ENCODE peak calls at places on chromosomes 3 and 15, in seven cellular contexts. X is Peyer's patch; B is kidney; O is gastrocnemius medialis; I is CD4-positive, alpha-beta T cell; M is K562; W is fibroblast of pulmonary artery. F is an unnamed sample.

GRCh38 chr3:167729591-167729990 is 5.1 kb downstream of the PDCD10 start:
- DNase-seq in X (no peak), B (no peak), O (no peak), I (no peak), M (no peak), W (peak), F (no peak)

GRCh38 chr15:88344786-88345185 is 88.2 kb upstream of the NTRK3 start:
- DNase-seq in X (no peak), B (no peak), O (no peak), I (no peak), M (no peak), W (no peak), F (no peak)

GRCh38 chr3:43074482-43074881 is 31.4 kb downstream of the POMGNT2 start:
- DNase-seq in X (no peak), B (no peak), O (no peak), I (no peak), M (no peak), W (no peak), F (no peak)

GRCh38 chr15:67043939-67044771 is 21.2 kb upstream of the SMAD3 start:
- DNase-seq in X (no peak), B (no peak), O (peak), I (no peak), M (no peak), W (peak), F (no peak)

GRCh38 chr15:93428135-93428534 is 339.1 kb upstream of the RGMA start:
- DNase-seq in X (no peak), B (no peak), O (peak), I (no peak), M (no peak), W (no peak), F (no peak)

GRCh38 chr3:123244128-123244527 is 42.4 kb downstream of the SEC22A start:
- DNase-seq in X (peak), B (no peak), O (no peak), I (peak), M (peak), W (no peak), F (no peak)

GRCh38 chr3:98670020-98670419 is 76.6 kb upstream of the CPOX start:
- DNase-seq in X (no peak), B (no peak), O (no peak), I (no peak), M (no peak), W (no peak), F (no peak)

GRCh38 chr3:117019082-117019713 is 309.6 kb downstream of the TUSC7 start:
- DNase-seq in X (peak), B (no peak), O (peak), I (no peak), M (no peak), W (peak), F (peak)

GRCh38 chr15:38589502-38589901 is 24.9 kb upstream of the RASGRP1 start:
- DNase-seq in X (no peak), B (no peak), O (no peak), I (no peak), M (no peak), W (peak), F (no peak)

GRCh38 chr15:63446260-63446659 is 58.1 kb upstream of the USP3 start:
- DNase-seq in X (no peak), B (no peak), O (no peak), I (no peak), M (no peak), W (no peak), F (no peak)

GRCh38 chr3:47010050-47010712 is 30.7 kb downstream of the NBEAL2 start:
- DNase-seq in X (no peak), B (no peak), O (no peak), I (no peak), M (no peak), W (no peak), F (peak)

GRCh38 chr15:78389356-78389755 is 48.7 kb upstream of the IREB2 start:
- DNase-seq in X (no peak), B (no peak), O (no peak), I (no peak), M (no peak), W (no peak), F (no peak)

GRCh38 chr3:30511524-30512278 is 94.7 kb upstream of the TGFBR2 start:
- DNase-seq in X (no peak), B (peak), O (peak), I (no peak), M (no peak), W (peak), F (no peak)

GRCh38 chr3:150059729-150060128 is 89.0 kb upstream of the PFN2 start:
- DNase-seq in X (no peak), B (no peak), O (no peak), I (no peak), M (no peak), W (no peak), F (no peak)

DNA sequence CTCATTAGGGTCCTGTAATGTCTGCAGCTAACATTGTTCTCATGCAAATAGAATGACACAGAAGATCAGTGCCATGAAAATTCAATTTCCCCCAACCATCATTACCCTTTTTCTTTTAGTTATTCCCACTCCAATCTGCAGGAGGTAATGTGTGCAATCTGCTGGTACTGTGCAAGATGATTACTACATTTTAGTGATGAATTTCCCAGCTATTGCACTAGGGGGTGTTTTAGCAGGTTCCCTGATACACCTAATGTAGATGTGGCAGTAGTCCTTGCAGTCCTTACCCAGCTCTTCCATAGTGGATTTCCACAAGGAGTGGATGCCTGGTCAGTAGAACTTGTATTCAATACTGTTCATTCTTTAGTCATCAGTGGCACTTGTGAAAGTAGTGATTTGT is 119.3 kb downstream of the ROBO2 start:
- DNase-seq in X (no peak), B (no peak), O (no peak), I (no peak), M (no peak), W (no peak), F (no peak)
- TF ChIP-seq CTCF in X (no peak), B (no peak), O (no peak), I (no peak), M (peak), W (no peak), F (no peak)

DNA sequence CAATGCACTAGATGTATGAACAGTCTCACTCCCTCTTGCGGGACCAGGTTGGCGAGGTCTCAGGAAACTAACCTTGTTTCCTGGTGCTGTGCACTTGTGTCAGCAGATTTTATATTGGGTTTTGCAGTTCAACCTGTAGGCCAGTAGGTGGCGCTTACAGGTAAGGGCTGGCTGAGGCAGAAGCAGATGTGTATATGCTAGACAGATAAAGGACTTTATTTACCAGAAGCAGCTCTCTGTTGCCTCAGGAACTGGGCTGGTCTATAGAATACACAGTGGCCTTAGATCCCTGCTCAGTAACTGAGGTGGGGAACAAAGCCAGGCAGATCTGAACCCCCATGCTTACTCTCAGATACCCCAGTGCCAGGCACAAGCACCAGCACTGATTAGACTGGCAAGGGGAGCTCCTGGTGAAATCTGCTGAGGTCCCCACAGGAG is 296.8 kb downstream of the DOCK3 start:
- DNase-seq in X (no peak), B (no peak), O (no peak), I (peak), M (peak), W (peak), F (peak)
- TF ChIP-seq CTCF in X (peak), B (peak), O (peak), I (peak), M (peak), W (peak), F (peak)

DNA sequence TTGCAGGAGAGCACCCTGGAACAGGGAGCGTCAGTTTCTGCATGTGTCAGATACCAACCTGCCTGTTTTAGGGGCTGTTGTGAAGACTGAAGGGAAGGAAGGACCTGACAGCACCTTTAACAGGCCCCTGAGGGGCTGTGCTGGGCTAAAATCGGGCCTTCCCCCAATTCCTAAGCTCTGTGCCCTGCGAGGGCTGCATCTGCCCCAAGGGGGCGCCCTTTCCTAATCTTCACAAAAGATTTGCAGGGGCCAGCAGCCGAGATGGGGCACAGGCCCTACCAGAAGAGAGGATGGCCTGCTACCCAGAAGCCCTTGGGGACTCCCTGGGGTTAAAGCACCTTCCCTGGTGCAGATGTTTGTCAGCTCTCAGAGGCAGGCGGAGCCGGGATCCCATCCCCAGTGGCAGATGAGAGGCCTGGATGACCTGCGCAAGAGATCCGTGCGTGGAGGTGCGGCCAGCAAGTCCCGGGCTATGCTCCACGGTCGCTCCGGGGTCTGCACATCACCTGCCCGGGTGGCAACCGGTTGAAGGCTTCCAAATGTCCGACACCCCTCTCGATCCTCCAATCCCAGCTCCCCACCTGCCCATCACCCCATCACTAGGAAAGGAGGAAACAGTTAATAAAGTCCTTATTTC is 53.6 kb downstream of the RHCG start:
- DNase-seq in X (peak), B (no peak), O (no peak), I (no peak), M (peak), W (peak), F (peak)
- TF ChIP-seq CTCF in X (no peak), B (peak), O (no peak), I (no peak), M (peak), W (peak), F (peak)

GRCh38 chr3:172370434-172370833 is 77.8 kb downstream of the GHSR start:
- DNase-seq in X (no peak), B (no peak), O (no peak), I (no peak), M (no peak), W (no peak), F (no peak)
- TF ChIP-seq CTCF in X (no peak), B (no peak), O (no peak), I (no peak), M (no peak), W (no peak), F (no peak)

GRCh38 chr3:155495387-155495786 is 201.9 kb upstream of the STRIT1 start:
- DNase-seq in X (no peak), B (no peak), O (no peak), I (no peak), M (no peak), W (no peak), F (no peak)

GRCh38 chr3:155496206-155496605 is 202.7 kb upstream of the STRIT1 start:
- DNase-seq in X (no peak), B (no peak), O (no peak), I (no peak), M (no peak), W (no peak), F (no peak)

GRCh38 chr3:155494332-155494731 is 200.8 kb upstream of the STRIT1 start:
- DNase-seq in X (no peak), B (no peak), O (no peak), I (no peak), M (no peak), W (no peak), F (peak)

GRCh38 chr3:155492841-155493240 is 199.4 kb upstream of the STRIT1 start:
- DNase-seq in X (no peak), B (no peak), O (no peak), I (no peak), M (no peak), W (no peak), F (no peak)

DNA sequence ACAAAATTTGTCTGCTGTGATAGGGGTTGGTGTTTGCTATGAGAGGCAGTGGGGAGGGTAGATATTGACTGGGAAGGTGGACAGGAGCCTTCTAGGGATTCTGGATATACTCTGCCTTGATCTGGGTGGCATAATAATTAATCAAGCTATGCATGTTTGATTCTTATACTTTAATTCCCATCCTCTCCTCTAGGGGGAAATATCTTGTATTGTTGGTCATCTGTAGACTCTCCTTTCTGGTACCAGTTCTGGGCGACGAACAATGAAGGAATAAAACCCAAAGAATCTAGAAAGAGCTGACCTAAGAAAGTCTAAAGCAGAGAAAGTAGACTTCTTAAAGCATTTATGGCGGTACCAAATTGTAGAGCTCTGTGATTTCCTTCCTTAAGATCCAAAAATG is 198.2 kb upstream of the STRIT1 start:
- DNase-seq in X (no peak), B (no peak), O (no peak), I (no peak), M (no peak), W (no peak), F (no peak)
- TF ChIP-seq CTCF in X (no peak), B (no peak), O (no peak), I (no peak), M (no peak), W (no peak), F (no peak)

GRCh38 chr15:57948554-57949289 is 116.8 kb downstream of the ALDH1A2 start:
- DNase-seq in X (no peak), B (no peak), O (no peak), I (no peak), M (no peak), W (no peak), F (no peak)
- TF ChIP-seq CTCF in X (no peak), B (no peak), O (no peak), I (no peak), M (no peak), W (no peak), F (no peak)

GRCh38 chr3:42013652-42014442 is 51.9 kb upstream of the ULK4 start:
- DNase-seq in X (peak), B (peak), O (peak), I (peak), M (peak), W (no peak), F (peak)

GRCh38 chr3:42014443-42014945 is 52.6 kb upstream of the ULK4 start:
- DNase-seq in X (peak), B (no peak), O (no peak), I (no peak), M (no peak), W (peak), F (no peak)

GRCh38 chr3:42012378-42012934 is 50.6 kb upstream of the ULK4 start:
- DNase-seq in X (no peak), B (no peak), O (no peak), I (no peak), M (no peak), W (no peak), F (no peak)

GRCh38 chr3:42014949-42015533 is 53.1 kb upstream of the ULK4 start:
- DNase-seq in X (peak), B (peak), O (peak), I (no peak), M (no peak), W (peak), F (peak)

GRCh38 chr3:42012935-42013651 is 51.2 kb upstream of the ULK4 start:
- DNase-seq in X (peak), B (peak), O (peak), I (peak), M (no peak), W (peak), F (peak)
- TF ChIP-seq CTCF in X (no peak), B (no peak), O (no peak), I (no peak), M (no peak), W (no peak), F (no peak)

DNA sequence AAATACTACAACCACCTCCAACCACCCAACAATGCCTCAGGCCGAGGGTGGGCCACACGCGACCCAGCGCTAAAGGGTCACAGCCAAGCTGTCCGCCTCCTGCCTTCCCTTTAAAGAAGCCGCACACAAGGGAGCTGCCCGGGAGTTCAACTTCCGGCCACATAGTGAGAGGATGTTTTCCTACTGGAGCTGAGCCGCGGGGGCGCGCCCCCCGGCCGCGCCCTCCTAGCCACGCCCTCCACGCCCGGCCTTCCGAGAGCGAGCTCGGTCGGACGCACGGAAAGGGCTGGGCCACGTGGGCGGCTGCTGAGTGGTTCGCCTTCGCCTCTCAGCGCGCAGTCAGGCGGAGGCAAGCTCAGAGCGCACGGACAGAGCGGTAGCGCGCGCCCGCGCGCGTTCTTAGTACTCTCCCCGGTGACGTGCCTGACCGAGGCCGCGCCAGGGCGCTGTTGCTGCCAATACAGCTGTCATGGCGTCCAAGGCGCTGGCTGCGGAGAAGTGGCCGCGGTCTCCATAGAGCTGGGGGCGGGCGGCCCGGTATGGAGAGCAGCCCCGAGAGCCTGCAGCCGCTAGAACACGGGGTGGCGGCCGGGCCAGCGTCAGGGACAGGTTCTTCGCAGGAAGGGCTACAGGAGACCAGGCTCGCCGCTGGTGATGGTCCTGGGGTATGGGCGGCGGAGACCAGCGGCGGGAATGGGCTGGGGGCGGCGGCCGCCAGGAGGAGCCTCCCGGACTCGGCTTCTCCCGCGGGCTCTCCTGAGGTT is at the start of gene MINDY2:
- DNase-seq in X (peak), B (peak), O (peak), I (peak), M (peak), W (peak), F (peak)
- TF ChIP-seq CTCF in X (no peak), B (peak), O (no peak), I (no peak), M (peak), W (no peak), F (peak)

GRCh38 chr15:95298729-95299128 is 1031.8 kb upstream of the NR2F2 start:
- DNase-seq in X (no peak), B (no peak), O (no peak), I (no peak), M (no peak), W (no peak), F (no peak)
- TF ChIP-seq CTCF in X (no peak), B (no peak), O (no peak), I (no peak), M (no peak), W (no peak), F (no peak)